ENCODE peak calls at places on chromosome 14, in five cellular contexts. One of them, this sample, is unnamed.

GRCh38 chr14:47438650-47439140 is 236.7 kb downstream of the MDGA2 start:
- DNase-seq in GM13976: no peak
- DNase-seq in Calu3: no peak
- DNase-seq in thyroid gland: no peak
- DNase-seq in natural killer cell: no peak
- DNase-seq in this sample: no peak

GRCh38 chr14:59269431-59269830 is 81.0 kb downstream of the DAAM1 start:
- DNase-seq in GM13976: no peak
- DNase-seq in Calu3: no peak
- DNase-seq in thyroid gland: no peak
- DNase-seq in natural killer cell: no peak
- DNase-seq in this sample: no peak

GRCh38 chr14:54591461-54592245 is 24.7 kb downstream of the SAMD4A start:
- DNase-seq in GM13976: no peak
- DNase-seq in Calu3: no peak
- DNase-seq in thyroid gland: no peak
- DNase-seq in natural killer cell: no peak
- DNase-seq in this sample: no peak

GRCh38 chr14:48826058-48826457 is 760.1 kb downstream of the RPS29 start:
- DNase-seq in GM13976: no peak
- DNase-seq in Calu3: no peak
- DNase-seq in thyroid gland: no peak
- DNase-seq in natural killer cell: no peak
- DNase-seq in this sample: no peak

GRCh38 chr14:24196071-24197061 is 1.1 kb upstream of the TM9SF1 start:
- DNase-seq in GM13976: peak; percentile 65
- DNase-seq in Calu3: no peak
- DNase-seq in thyroid gland: peak; percentile 15
- DNase-seq in natural killer cell: no peak
- DNase-seq in this sample: peak; percentile 55

GRCh38 chr14:59282366-59282765 is 93.9 kb downstream of the DAAM1 start:
- DNase-seq in GM13976: no peak
- DNase-seq in Calu3: no peak
- DNase-seq in thyroid gland: no peak
- DNase-seq in natural killer cell: no peak
- DNase-seq in this sample: no peak

GRCh38 chr14:52951730-52952481 is 1.1 kb upstream of the FERMT2 start:
- DNase-seq in GM13976: peak; percentile 38
- DNase-seq in Calu3: peak; percentile 58
- DNase-seq in thyroid gland: peak; percentile 65
- DNase-seq in natural killer cell: no peak
- DNase-seq in this sample: peak; percentile 31

GRCh38 chr14:61322799-61323290 is 1.5 kb downstream of the PRKCH start:
- DNase-seq in GM13976: peak; percentile 38
- DNase-seq in Calu3: peak; percentile 6
- DNase-seq in thyroid gland: peak; percentile 27
- DNase-seq in natural killer cell: no peak
- DNase-seq in this sample: no peak

GRCh38 chr14:46147486-46147885 is 504.1 kb downstream of the RPL10L start:
- DNase-seq in GM13976: no peak
- DNase-seq in Calu3: no peak
- DNase-seq in thyroid gland: no peak
- DNase-seq in natural killer cell: no peak
- DNase-seq in this sample: no peak

DNA sequence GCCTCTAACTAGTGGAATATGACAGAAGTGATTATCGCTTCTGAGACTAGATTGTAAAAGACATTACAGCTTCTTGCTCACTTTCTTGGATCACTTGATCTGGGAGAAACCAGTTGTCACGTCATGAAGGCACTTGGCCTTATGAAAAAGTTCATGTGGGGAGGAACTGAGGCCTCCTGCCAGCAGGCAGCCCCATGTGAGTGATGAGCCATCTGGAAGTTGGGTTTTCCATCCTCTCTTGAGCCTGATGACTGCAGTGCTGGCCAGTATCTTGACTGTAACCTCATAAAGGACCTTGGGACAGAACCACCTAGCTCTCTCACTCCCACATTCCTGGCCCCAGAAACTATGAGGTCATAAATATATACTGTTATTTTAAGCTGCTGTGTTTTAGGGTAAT is 28.0 kb downstream of the TTLL5 start:
- DNase-seq in GM13976: no peak
- DNase-seq in Calu3: no peak
- DNase-seq in thyroid gland: no peak
- DNase-seq in natural killer cell: no peak
- DNase-seq in this sample: no peak
- TF ChIP-seq CTCF in GM13976: no peak
- TF ChIP-seq CTCF in Calu3: no peak
- TF ChIP-seq CTCF in thyroid gland: no peak
- TF ChIP-seq CTCF in natural killer cell: no peak
- TF ChIP-seq CTCF in this sample: no peak

GRCh38 chr14:73785834-73786631 is 65.6 kb upstream of the PTGR2 start:
- DNase-seq in GM13976: no peak
- DNase-seq in Calu3: peak; percentile 66
- DNase-seq in thyroid gland: peak; percentile 79
- DNase-seq in natural killer cell: peak; percentile 59
- DNase-seq in this sample: no peak
- TF ChIP-seq CTCF in GM13976: no peak
- TF ChIP-seq CTCF in Calu3: no peak
- TF ChIP-seq CTCF in thyroid gland: peak; percentile 25
- TF ChIP-seq CTCF in natural killer cell: no peak
- TF ChIP-seq CTCF in this sample: no peak

GRCh38 chr14:20698934-20699333 is 10.4 kb downstream of the ANG start:
- DNase-seq in GM13976: no peak
- DNase-seq in Calu3: no peak
- DNase-seq in thyroid gland: no peak
- DNase-seq in natural killer cell: no peak
- DNase-seq in this sample: no peak

GRCh38 chr14:20697273-20698017 is 8.9 kb downstream of the ANG start:
- DNase-seq in GM13976: peak; percentile 68
- DNase-seq in Calu3: peak; percentile 75
- DNase-seq in thyroid gland: peak; percentile 74
- DNase-seq in natural killer cell: peak; percentile 61
- DNase-seq in this sample: peak; percentile 61

GRCh38 chr14:20692111-20692751 is 3.7 kb downstream of the ANG start:
- DNase-seq in GM13976: no peak
- DNase-seq in Calu3: no peak
- DNase-seq in thyroid gland: no peak
- DNase-seq in natural killer cell: no peak
- DNase-seq in this sample: no peak

GRCh38 chr14:20696776-20697175 is 8.2 kb downstream of the ANG start:
- DNase-seq in GM13976: no peak
- DNase-seq in Calu3: no peak
- DNase-seq in thyroid gland: no peak
- DNase-seq in natural killer cell: no peak
- DNase-seq in this sample: no peak

DNA sequence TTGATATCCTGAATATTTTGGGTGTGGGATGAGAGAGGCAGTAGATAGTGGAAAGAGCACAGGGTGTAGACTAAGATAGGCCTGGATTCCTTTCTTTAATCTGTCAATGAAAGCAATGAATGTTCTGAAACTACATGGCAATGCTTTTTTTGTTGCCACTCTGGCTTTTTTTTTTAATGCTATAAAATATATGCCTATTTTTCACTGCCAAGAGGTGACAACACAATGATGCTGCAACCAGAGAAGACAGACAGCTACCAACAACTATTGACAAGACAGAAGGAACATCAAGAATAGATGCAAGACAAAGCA is 9.4 kb downstream of the ANG start:
- DNase-seq in GM13976: no peak
- DNase-seq in Calu3: no peak
- DNase-seq in thyroid gland: no peak
- DNase-seq in natural killer cell: no peak
- DNase-seq in this sample: no peak
- TF ChIP-seq CTCF in GM13976: no peak
- TF ChIP-seq CTCF in Calu3: no peak
- TF ChIP-seq CTCF in thyroid gland: no peak
- TF ChIP-seq CTCF in natural killer cell: peak; percentile 41
- TF ChIP-seq CTCF in this sample: no peak

GRCh38 chr14:96051231-96051630 is 12.1 kb downstream of the C14orf132 start:
- DNase-seq in GM13976: no peak
- DNase-seq in Calu3: no peak
- DNase-seq in thyroid gland: no peak
- DNase-seq in natural killer cell: no peak
- DNase-seq in this sample: no peak

GRCh38 chr14:96052541-96053105 is 13.5 kb downstream of the C14orf132 start:
- DNase-seq in GM13976: no peak
- DNase-seq in Calu3: no peak
- DNase-seq in thyroid gland: no peak
- DNase-seq in natural killer cell: no peak
- DNase-seq in this sample: no peak

GRCh38 chr14:96053600-96054381 is 14.6 kb downstream of the C14orf132 start:
- DNase-seq in GM13976: no peak
- DNase-seq in Calu3: no peak
- DNase-seq in thyroid gland: no peak
- DNase-seq in natural killer cell: no peak
- DNase-seq in this sample: no peak

GRCh38 chr14:96053236-96053599 is 14.1 kb downstream of the C14orf132 start:
- DNase-seq in GM13976: no peak
- DNase-seq in Calu3: no peak
- DNase-seq in thyroid gland: no peak
- DNase-seq in natural killer cell: no peak
- DNase-seq in this sample: no peak

DNA sequence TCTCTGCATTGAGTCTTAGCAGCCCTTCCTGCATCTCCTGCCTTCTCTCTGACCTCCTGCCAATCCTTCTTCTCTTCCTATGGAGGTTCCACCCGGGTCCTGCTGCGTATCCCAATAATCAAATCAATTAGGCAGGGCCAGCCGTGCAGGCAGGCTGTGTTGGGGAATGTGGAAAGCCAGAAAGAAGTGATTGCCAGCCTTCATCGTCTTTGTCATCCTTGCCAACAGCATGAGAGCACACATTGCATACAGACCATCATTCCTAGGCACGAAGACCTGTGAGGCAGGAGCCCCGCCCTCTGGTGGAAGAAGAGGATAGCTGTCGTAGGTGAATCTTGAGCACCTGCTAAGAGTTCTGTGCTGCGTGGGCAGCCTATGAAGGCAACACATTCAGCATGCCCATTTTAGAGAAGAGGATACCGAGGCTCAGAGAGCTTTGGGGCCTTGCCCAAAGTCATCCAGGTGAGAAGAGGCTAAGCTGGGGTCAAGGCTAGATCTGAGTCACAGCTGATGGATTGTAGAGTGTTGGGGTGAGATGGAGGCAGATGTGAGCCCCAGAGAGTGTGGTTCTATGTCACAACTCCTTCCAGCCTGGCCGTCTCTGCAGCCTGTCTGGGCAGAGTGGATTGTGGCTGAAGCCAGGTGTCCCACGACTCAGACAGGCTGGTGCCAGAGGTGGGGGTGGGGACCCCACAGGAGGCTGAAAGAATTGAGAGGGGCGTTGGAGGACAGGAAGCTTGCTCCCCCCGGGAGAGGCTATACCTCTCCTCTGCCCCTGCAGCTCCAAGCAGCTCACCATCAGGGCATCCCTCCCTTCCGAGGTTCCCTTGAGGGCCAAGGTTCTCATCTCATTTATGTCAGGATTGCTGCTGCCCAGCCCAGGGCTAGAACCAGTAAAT is 12.7 kb downstream of the C14orf132 start:
- DNase-seq in GM13976: peak; percentile 49
- DNase-seq in Calu3: peak; percentile 23
- DNase-seq in thyroid gland: no peak
- DNase-seq in natural killer cell: no peak
- DNase-seq in this sample: peak; percentile 39
- TF ChIP-seq CTCF in GM13976: peak; percentile 22
- TF ChIP-seq CTCF in Calu3: peak; percentile 48
- TF ChIP-seq CTCF in thyroid gland: no peak
- TF ChIP-seq CTCF in natural killer cell: no peak
- TF ChIP-seq CTCF in this sample: peak; percentile 38

GRCh38 chr14:105167303-105168092 is 1.1 kb downstream of the JAG2 start:
- DNase-seq in GM13976: no peak
- DNase-seq in Calu3: peak; percentile 27
- DNase-seq in thyroid gland: peak; percentile 15
- DNase-seq in natural killer cell: no peak
- DNase-seq in this sample: no peak
- TF ChIP-seq CTCF in GM13976: no peak
- TF ChIP-seq CTCF in Calu3: no peak
- TF ChIP-seq CTCF in thyroid gland: no peak
- TF ChIP-seq CTCF in natural killer cell: no peak
- TF ChIP-seq CTCF in this sample: no peak

This sample was measured in GM10248.